ENCODE peak calls at places on chromosomes 5 and 9, in four cellular contexts. T is OCI-LY7, S is mesenchymal stem cell, U is astrocyte. A is an unnamed sample. For H3K36me3, the result is how much of the 10 kb centered on the place peaks cover.

GRCh38 chr9:92545002-92545510 is 9.3 kb upstream of the ECM2 start:
- DNase-seq in U (no peak), T (no peak), S (no peak), A (no peak)

GRCh38 chr5:138702166-138702826 is 50.9 kb upstream of the CTNNA1 start:
- DNase-seq in U (no peak), S (no peak), T (no peak), A (no peak)

GRCh38 chr5:148730272-148730954 is 76.1 kb upstream of the HTR4 start:
- DNase-seq in T (no peak), S (peak), U (peak), A (no peak)

GRCh38 chr9:135811796-135812195 is 95.5 kb downstream of the CAMSAP1 start:
- DNase-seq in U (no peak), T (no peak), S (no peak), A (no peak)

GRCh38 chr5:155471027-155471426 is 457.5 kb downstream of the KIF4B start:
- DNase-seq in S (no peak), T (no peak), U (no peak), A (no peak)

GRCh38 chr9:34399729-34400128 is 23.0 kb upstream of the MYORG start:
- DNase-seq in S (no peak), U (no peak), T (no peak), A (no peak)

GRCh38 chr5:329106-329757 is 7.7 kb downstream of the AHRR start:
- DNase-seq in S (no peak), T (no peak), U (no peak), A (no peak)

GRCh38 chr5:960551-960950 is 48.1 kb upstream of the NKD2 start:
- DNase-seq in T (no peak), S (no peak), U (no peak), A (no peak)

GRCh38 chr9:97759611-97760288 is 62.6 kb upstream of the XPA start:
- DNase-seq in U (no peak), T (no peak), S (no peak), A (no peak)

GRCh38 chr9:2016411-2017208 is 1.5 kb downstream of the SMARCA2 start:
- DNase-seq in S (peak), U (peak), T (peak), A (peak)

GRCh38 chr9:982660-983240 is 6.3 kb downstream of the DMRT3 start:
- DNase-seq in S (no peak), T (no peak), U (no peak), A (no peak)

GRCh38 chr9:2907401-2907800 is 63.5 kb upstream of the PUM3 start:
- DNase-seq in U (no peak), T (no peak), S (no peak), A (no peak)

GRCh38 chr5:92599217-92599810 is 981.7 kb downstream of the NR2F1-AS1 start:
- DNase-seq in T (no peak), U (no peak), S (no peak), A (no peak)

GRCh38 chr5:55920784-55921183 is 69.6 kb downstream of the IL31RA start:
- DNase-seq in S (no peak), T (no peak), U (no peak), A (no peak)

GRCh38 chr5:157977957-157978505 is 119.1 kb upstream of the CLINT1 start:
- DNase-seq in T (no peak), U (no peak), S (no peak), A (no peak)

GRCh38 chr5:93603711-93604118 is 20.7 kb downstream of the NR2F1 start:
- DNase-seq in T (no peak), S (no peak), U (no peak), A (no peak)

DNA sequence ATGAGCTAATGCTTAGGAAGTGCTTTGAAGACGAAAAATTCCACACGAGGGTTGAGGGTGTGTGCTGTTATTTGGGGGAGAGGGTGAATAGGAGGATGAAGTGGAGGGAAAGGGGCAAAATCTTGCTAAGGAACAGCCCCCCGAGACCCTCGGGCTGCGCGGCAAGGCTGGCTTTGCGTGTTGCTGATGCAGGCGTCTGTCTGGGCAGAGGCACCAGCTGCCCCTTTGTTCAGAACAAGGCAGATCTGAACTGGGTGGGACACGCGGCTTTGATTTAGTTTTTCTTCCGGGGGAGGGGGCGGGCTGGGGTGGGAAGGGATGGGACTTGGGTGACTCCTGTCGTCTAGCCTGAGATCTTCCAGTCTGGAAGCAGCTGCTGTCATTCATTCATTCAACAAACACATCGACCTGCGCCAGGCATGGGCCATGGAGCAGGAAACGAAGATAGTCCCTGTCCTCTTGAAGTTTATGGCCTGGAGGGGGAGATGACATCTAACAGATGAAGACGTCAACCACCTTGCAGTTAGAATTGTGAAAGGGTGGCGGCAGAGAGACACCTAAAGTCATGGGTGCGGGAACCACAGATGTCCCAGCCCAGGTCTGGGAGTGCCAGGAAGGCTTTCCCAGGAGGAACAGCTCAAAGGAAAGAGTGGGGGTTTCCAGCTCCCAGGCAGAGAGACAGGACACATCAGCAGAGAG is 20.8 kb upstream of the IER5L start:
- DNase-seq in T (peak), S (peak), U (no peak), A (no peak)
- H3K4me3 ChIP-seq in T (no peak), S (peak), U (no peak), A (no peak)

GRCh38 chr5:134561871-134562296 is 36.4 kb downstream of the JADE2 start:
- DNase-seq in U (peak), S (peak), T (peak), A (no peak)
- H3K36me3 ChIP-seq in U (under half), S (half or more), T (half or more), A (under half)

GRCh38 chr5:76104027-76104426 is 20.8 kb downstream of the SV2C start:
- DNase-seq in T (peak), S (peak), U (no peak), A (peak)

GRCh38 chr5:76099756-76100155 is 16.6 kb downstream of the SV2C start:
- DNase-seq in S (no peak), U (no peak), T (no peak), A (no peak)

GRCh38 chr5:76099286-76099702 is 16.1 kb downstream of the SV2C start:
- DNase-seq in S (no peak), T (peak), U (no peak), A (no peak)
- H2AFZ ChIP-seq in S (no peak), T (no peak), U (no peak), A (no peak)

DNA sequence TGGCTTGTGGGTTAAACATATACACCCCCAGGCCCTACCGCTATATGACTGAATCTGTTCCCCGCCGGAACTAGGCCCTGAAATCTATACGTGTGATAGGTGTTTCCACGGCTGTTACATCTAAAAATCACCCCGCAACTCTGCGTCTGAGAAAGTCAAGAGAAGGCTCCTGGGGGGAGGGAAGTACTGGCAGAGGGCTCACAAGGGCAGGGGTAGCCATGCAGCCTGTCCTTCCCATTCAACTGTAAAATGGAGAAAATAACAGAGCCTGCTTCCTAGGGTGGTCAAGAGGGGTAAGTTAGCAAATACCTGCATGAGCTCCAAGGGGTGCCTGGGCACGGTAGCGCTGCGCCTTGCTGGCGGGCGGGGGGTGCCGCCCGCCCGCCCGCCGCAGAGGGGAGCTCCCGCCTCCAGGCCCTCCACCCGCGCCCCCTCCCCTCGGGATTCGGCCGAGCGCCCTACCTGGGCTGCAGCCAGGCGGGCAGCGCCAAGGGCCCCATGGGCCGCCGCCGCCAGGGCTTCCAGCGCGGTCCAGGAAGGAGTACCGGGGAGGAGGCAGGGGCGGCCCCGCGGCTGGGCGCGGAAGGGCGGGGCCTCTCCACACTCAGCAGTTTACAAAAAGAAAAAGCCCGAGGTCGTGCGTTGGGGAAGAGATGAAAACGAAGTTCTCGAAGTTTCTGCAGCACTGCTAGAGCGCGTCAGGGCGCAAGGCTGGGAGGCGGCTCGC is at the start of gene HACD4:
- DNase-seq in S (peak), T (no peak), U (peak), A (no peak)
- H3K4me3 ChIP-seq in S (peak), T (no peak), U (peak), A (peak)

GRCh38 chr9:129013674-129014073 is 14.5 kb downstream of the SH3GLB2 start:
- DNase-seq in U (no peak), S (no peak), T (no peak), A (no peak)
- H3K36me3 ChIP-seq in U (under half), S (half or more), T (under half), A (under half)

DNA sequence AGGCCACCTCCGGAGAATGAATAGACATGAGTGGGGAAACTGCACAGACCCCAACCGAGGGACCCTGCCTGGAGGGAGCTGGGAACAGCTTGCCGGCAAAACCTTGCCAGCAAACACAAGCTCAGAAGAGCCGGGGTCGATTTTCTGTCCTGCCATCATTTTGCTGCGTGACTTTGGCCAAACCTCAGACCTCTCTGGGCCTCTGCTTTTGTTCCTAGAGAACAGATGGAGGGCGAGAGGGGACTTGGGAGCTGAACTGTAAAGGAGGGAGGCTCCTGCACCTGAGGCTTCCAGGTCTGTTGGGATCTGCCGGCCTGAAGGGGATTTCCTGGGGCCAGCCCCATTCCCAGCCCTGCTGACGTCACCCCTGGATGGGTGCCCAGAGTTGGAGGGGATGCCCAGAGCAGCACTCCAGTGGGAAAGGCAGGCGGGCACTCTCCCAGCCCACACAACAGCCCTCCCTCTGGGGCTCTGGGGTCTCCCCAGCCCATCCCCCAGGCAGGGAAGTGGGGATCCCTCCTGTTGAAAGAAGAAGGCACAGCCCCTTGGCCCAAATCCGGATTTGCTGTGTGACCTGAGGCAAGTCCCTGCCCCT is 40.4 kb upstream of the SYNPO start:
- DNase-seq in T (no peak), S (peak), U (peak), A (no peak)
- H2AFZ ChIP-seq in T (no peak), S (no peak), U (no peak), A (no peak)

A was measured in PC-9.